ENCODE peak calls at places on chromosomes 5 and 9, in five cellular contexts. One of them, this sample, is unnamed.

GRCh38 chr9:72193478-72193881 is 44.2 kb downstream of the GDA start:
- DNase-seq in esophagus muscularis mucosa: peak
- DNase-seq in stomach: no peak
- DNase-seq in GM12878: no peak
- DNase-seq in sigmoid colon: no peak
- DNase-seq in this sample: no peak

GRCh38 chr5:114898602-114899001 is 271.1 kb downstream of the TRIM36 start:
- DNase-seq in esophagus muscularis mucosa: no peak
- DNase-seq in stomach: no peak
- DNase-seq in GM12878: no peak
- DNase-seq in sigmoid colon: no peak
- DNase-seq in this sample: no peak

GRCh38 chr5:32173394-32174010 is 617 bp downstream of the GOLPH3 start:
- DNase-seq in esophagus muscularis mucosa: no peak
- DNase-seq in stomach: peak
- DNase-seq in GM12878: no peak
- DNase-seq in sigmoid colon: peak
- DNase-seq in this sample: peak

GRCh38 chr5:17436345-17436744 is 61.7 kb upstream of the TAF11L2 start:
- DNase-seq in esophagus muscularis mucosa: no peak
- DNase-seq in stomach: no peak
- DNase-seq in GM12878: no peak
- DNase-seq in sigmoid colon: no peak
- DNase-seq in this sample: no peak

GRCh38 chr5:42791151-42791550 is 20.5 kb downstream of the SELENOP start:
- DNase-seq in esophagus muscularis mucosa: no peak
- DNase-seq in stomach: no peak
- DNase-seq in GM12878: no peak
- DNase-seq in sigmoid colon: no peak
- DNase-seq in this sample: no peak

GRCh38 chr9:132234501-132235045 is 72.7 kb downstream of the NTNG2 start:
- DNase-seq in esophagus muscularis mucosa: no peak
- DNase-seq in stomach: no peak
- DNase-seq in GM12878: no peak
- DNase-seq in sigmoid colon: no peak
- DNase-seq in this sample: no peak

GRCh38 chr9:36748322-36748899 is 175.7 kb downstream of the MELK start:
- DNase-seq in esophagus muscularis mucosa: no peak
- DNase-seq in stomach: peak
- DNase-seq in GM12878: no peak
- DNase-seq in sigmoid colon: no peak
- DNase-seq in this sample: no peak

GRCh38 chr5:151733727-151734408 is 24.6 kb downstream of the ATOX1 start:
- DNase-seq in esophagus muscularis mucosa: no peak
- DNase-seq in stomach: no peak
- DNase-seq in GM12878: no peak
- DNase-seq in sigmoid colon: no peak
- DNase-seq in this sample: no peak

GRCh38 chr9:19926774-19927173 is 137.9 kb upstream of the SLC24A2 start:
- DNase-seq in esophagus muscularis mucosa: no peak
- DNase-seq in stomach: no peak
- DNase-seq in GM12878: no peak
- DNase-seq in sigmoid colon: no peak
- DNase-seq in this sample: no peak

GRCh38 chr5:154371687-154372086 is 74.1 kb upstream of the SAP30L start:
- DNase-seq in esophagus muscularis mucosa: no peak
- DNase-seq in stomach: no peak
- DNase-seq in GM12878: no peak
- DNase-seq in sigmoid colon: no peak
- DNase-seq in this sample: no peak

GRCh38 chr9:88747768-88748167 is 212.8 kb downstream of the NXNL2 start:
- DNase-seq in esophagus muscularis mucosa: peak
- DNase-seq in stomach: no peak
- DNase-seq in GM12878: no peak
- DNase-seq in sigmoid colon: peak
- DNase-seq in this sample: no peak

GRCh38 chr9:3880851-3881250 is 355.1 kb upstream of the RFX3 start:
- DNase-seq in esophagus muscularis mucosa: no peak
- DNase-seq in stomach: no peak
- DNase-seq in GM12878: no peak
- DNase-seq in sigmoid colon: no peak
- DNase-seq in this sample: no peak

GRCh38 chr9:87502446-87503232 is 5.0 kb downstream of the DAPK1 start:
- DNase-seq in esophagus muscularis mucosa: no peak
- DNase-seq in stomach: peak
- DNase-seq in GM12878: no peak
- DNase-seq in sigmoid colon: no peak
- DNase-seq in this sample: peak

GRCh38 chr5:151451626-151452520 is 4.5 kb downstream of the SLC36A1 start:
- DNase-seq in esophagus muscularis mucosa: no peak
- DNase-seq in stomach: no peak
- DNase-seq in GM12878: peak
- DNase-seq in sigmoid colon: no peak
- DNase-seq in this sample: no peak

GRCh38 chr5:44729536-44729935 is 79.2 kb upstream of the MRPS30 start:
- DNase-seq in esophagus muscularis mucosa: no peak
- DNase-seq in stomach: no peak
- DNase-seq in GM12878: no peak
- DNase-seq in sigmoid colon: no peak
- DNase-seq in this sample: no peak

GRCh38 chr9:112820886-112821285 is 69.8 kb downstream of the SLC46A2 start:
- DNase-seq in esophagus muscularis mucosa: peak
- DNase-seq in stomach: no peak
- DNase-seq in GM12878: no peak
- DNase-seq in sigmoid colon: no peak
- DNase-seq in this sample: no peak

GRCh38 chr9:137493163-137494103 is 34.3 kb upstream of the NSMF start:
- DNase-seq in esophagus muscularis mucosa: no peak
- DNase-seq in stomach: no peak
- DNase-seq in GM12878: no peak
- DNase-seq in sigmoid colon: peak
- DNase-seq in this sample: no peak

GRCh38 chr5:10913846-10914245 is 152.8 kb upstream of the DAP start:
- DNase-seq in esophagus muscularis mucosa: peak
- DNase-seq in stomach: no peak
- DNase-seq in GM12878: no peak
- DNase-seq in sigmoid colon: no peak
- DNase-seq in this sample: peak

GRCh38 chr5:14838396-14839319 is 32.9 kb downstream of the ANKH start:
- DNase-seq in esophagus muscularis mucosa: no peak
- DNase-seq in stomach: no peak
- DNase-seq in GM12878: no peak
- DNase-seq in sigmoid colon: no peak
- DNase-seq in this sample: peak
- TF ChIP-seq POLR2AphosphoS5 in esophagus muscularis mucosa: no peak
- TF ChIP-seq POLR2AphosphoS5 in stomach: no peak
- TF ChIP-seq POLR2AphosphoS5 in GM12878: no peak
- TF ChIP-seq POLR2AphosphoS5 in sigmoid colon: no peak
- TF ChIP-seq POLR2AphosphoS5 in this sample: no peak

DNA sequence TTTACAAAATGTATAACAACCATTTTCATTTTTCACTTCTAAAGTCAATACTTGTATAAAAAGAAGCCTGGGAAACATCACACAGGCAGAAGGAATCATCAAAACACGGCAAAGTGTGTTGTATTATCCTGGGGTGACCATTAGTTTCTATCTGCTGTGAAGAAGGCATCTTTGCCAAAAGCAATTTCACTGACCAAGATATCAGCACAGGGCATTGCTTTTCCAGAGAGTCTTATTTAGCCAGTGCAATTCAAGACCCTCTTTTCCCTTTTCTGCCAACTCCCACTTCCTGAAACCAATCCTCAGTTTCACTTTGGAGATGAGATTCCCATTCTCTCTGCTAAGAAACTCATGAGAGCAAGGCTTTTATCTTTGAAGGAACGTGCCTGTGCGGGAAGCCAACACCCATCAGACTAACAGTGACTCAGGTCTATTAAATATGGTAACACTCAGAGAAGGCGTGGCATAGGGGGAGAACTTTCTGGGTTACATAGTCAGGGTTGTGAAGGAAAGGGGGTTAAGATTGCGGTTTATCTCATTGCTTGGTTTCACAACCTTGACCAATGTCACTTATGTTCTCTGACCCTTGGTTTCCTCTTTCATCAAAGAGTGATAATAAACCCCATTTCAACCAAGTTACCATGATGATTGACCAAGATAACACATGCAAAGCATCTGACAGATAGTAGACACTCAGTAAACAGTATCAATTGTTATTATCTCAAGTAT is 666.9 kb upstream of the KLF4 start:
- DNase-seq in esophagus muscularis mucosa: no peak
- DNase-seq in stomach: peak
- DNase-seq in GM12878: no peak
- DNase-seq in sigmoid colon: no peak
- DNase-seq in this sample: no peak
- TF ChIP-seq EP300 in esophagus muscularis mucosa: no peak
- TF ChIP-seq EP300 in stomach: no peak
- TF ChIP-seq EP300 in GM12878: no peak
- TF ChIP-seq EP300 in sigmoid colon: no peak
- TF ChIP-seq EP300 in this sample: no peak

GRCh38 chr9:93588641-93589609 is 12.5 kb downstream of the PHF2 start:
- DNase-seq in esophagus muscularis mucosa: peak
- DNase-seq in stomach: no peak
- DNase-seq in GM12878: no peak
- DNase-seq in sigmoid colon: no peak
- DNase-seq in this sample: no peak

GRCh38 chr9:93587284-93587650 is 10.9 kb downstream of the PHF2 start:
- DNase-seq in esophagus muscularis mucosa: peak
- DNase-seq in stomach: no peak
- DNase-seq in GM12878: no peak
- DNase-seq in sigmoid colon: no peak
- DNase-seq in this sample: no peak

GRCh38 chr9:93589688-93590087 is 13.3 kb downstream of the PHF2 start:
- DNase-seq in esophagus muscularis mucosa: peak
- DNase-seq in stomach: no peak
- DNase-seq in GM12878: no peak
- DNase-seq in sigmoid colon: no peak
- DNase-seq in this sample: no peak

GRCh38 chr9:93586290-93587057 is 10.1 kb downstream of the PHF2 start:
- DNase-seq in esophagus muscularis mucosa: peak
- DNase-seq in stomach: no peak
- DNase-seq in GM12878: no peak
- DNase-seq in sigmoid colon: no peak
- DNase-seq in this sample: no peak

GRCh38 chr9:93587651-93588347 is 11.4 kb downstream of the PHF2 start:
- DNase-seq in esophagus muscularis mucosa: peak
- DNase-seq in stomach: no peak
- DNase-seq in GM12878: no peak
- DNase-seq in sigmoid colon: no peak
- DNase-seq in this sample: no peak
- H3K4me3 ChIP-seq in esophagus muscularis mucosa: no peak
- H3K4me3 ChIP-seq in stomach: no peak
- H3K4me3 ChIP-seq in GM12878: no peak
- H3K4me3 ChIP-seq in sigmoid colon: no peak
- H3K4me3 ChIP-seq in this sample: no peak

DNA sequence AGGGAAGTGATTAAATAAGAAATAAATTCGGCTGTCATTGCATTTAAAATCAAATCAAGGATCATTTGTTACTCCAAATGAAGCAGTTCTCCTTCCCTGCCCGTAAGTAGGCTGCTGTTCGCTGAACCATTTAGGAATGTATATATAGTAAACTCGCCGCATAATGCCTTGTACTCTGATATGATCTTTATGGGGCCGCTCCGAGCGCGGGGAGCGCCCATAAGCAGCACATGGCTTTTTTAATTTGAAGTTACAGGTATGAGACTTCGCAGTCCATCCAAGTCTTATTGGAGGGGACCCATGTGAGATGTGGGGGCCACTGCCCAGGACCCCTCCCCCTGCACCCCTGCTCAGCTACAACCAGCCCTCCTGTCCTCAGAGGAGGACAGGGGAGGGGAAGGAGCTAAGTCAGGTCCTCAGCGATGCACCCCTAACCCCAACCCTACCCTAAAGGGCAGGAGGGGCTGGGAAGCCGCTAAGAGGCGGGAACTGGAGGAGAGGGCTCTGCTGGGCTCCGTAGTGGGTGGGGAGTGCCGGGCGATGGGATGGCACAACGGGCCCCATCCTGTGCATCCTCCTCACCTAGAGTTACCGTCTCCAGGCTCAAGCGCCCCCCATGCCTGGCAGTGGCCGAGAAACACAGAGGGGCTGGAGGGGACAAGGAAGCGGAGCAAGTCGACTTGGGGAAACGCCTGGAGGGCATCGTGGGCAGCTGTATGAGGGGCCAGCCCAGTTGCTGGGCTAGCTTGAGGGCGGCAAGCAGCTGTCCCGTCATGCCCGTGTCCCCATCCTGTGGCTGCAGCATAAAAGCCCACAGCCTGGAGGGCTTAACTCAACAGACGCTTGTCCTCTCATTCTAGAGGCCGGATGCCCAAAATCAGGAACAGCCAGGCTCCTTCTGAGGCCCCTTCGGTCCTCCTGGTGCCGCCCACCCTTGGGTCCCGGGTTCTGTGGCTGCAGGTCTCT is 22.9 kb upstream of the UBAC1 start:
- DNase-seq in esophagus muscularis mucosa: no peak
- DNase-seq in stomach: no peak
- DNase-seq in GM12878: no peak
- DNase-seq in sigmoid colon: no peak
- DNase-seq in this sample: no peak
- TF ChIP-seq POLR2AphosphoS5 in esophagus muscularis mucosa: no peak
- TF ChIP-seq POLR2AphosphoS5 in stomach: no peak
- TF ChIP-seq POLR2AphosphoS5 in GM12878: no peak
- TF ChIP-seq POLR2AphosphoS5 in sigmoid colon: no peak
- TF ChIP-seq POLR2AphosphoS5 in this sample: no peak